ENCODE peak calls at places on chromosomes 5 and 9, in five cellular contexts. Q is HuH-7.5, E is H7, O is nephron progenitor cell, A is activated T-cell treated with anti-CD3 and anti-CD28 coated beads for 1 hour. X is an unnamed sample.

GRCh38 chr5:33854733-33855151 is 37.0 kb downstream of the ADAMTS12 start:
- DNase-seq in Q (peak), E (no peak), O (peak), A (no peak), X (peak)

GRCh38 chr5:72314571-72315172 is 5.4 kb downstream of the MRPS27 start:
- DNase-seq in Q (peak), E (peak), O (no peak), A (no peak), X (peak)

GRCh38 chr9:99326112-99326916 is 104.2 kb downstream of the SEC61B start:
- DNase-seq in Q (no peak), E (peak), O (no peak), A (no peak), X (peak)

GRCh38 chr9:102499468-102499867 is 495.7 kb upstream of the CYLC2 start:
- DNase-seq in Q (no peak), E (no peak), O (no peak), A (no peak), X (no peak)

GRCh38 chr9:84238652-84239051 is 101.9 kb downstream of the SLC28A3 start:
- DNase-seq in Q (no peak), E (no peak), O (no peak), A (no peak), X (no peak)

GRCh38 chr5:32709789-32710334 is 1.3 kb upstream of the NPR3 start:
- DNase-seq in Q (peak), E (peak), O (peak), A (no peak), X (peak)

GRCh38 chr5:1137567-1138444 is 25.9 kb upstream of the SLC12A7 start:
- DNase-seq in Q (no peak), E (no peak), O (no peak), A (no peak), X (no peak)

GRCh38 chr9:86767373-86767772 is 179.9 kb downstream of the GAS1 start:
- DNase-seq in Q (no peak), E (no peak), O (no peak), A (no peak), X (no peak)

GRCh38 chr9:34185778-34186551 is 7.1 kb downstream of the UBAP1 start:
- DNase-seq in Q (no peak), E (no peak), O (no peak), A (no peak), X (no peak)

GRCh38 chr5:119395080-119395836 is 39.4 kb downstream of the TNFAIP8 start:
- DNase-seq in Q (no peak), E (no peak), O (no peak), A (no peak), X (no peak)

GRCh38 chr5:112004867-112005532 is 248.0 kb upstream of the NREP start:
- DNase-seq in Q (no peak), E (no peak), O (no peak), A (no peak), X (no peak)

GRCh38 chr5:11981986-11982385 is 77.7 kb upstream of the CTNND2 start:
- DNase-seq in Q (no peak), E (no peak), O (no peak), A (no peak), X (no peak)

GRCh38 chr9:34592895-34593601 is 3.5 kb upstream of the CNTFR start:
- DNase-seq in Q (no peak), E (peak), O (peak), A (no peak), X (peak)

GRCh38 chr5:146334074-146334533 is 4.5 kb upstream of the POU4F3 start:
- DNase-seq in Q (no peak), E (peak), O (no peak), A (no peak), X (peak)

GRCh38 chr9:134371731-134372130 is 45.5 kb downstream of the RXRA start:
- DNase-seq in Q (no peak), E (no peak), O (no peak), A (no peak), X (no peak)

GRCh38 chr5:116880150-116880549 is 305.5 kb upstream of the SEMA6A start:
- DNase-seq in Q (no peak), E (no peak), O (no peak), A (no peak), X (no peak)

GRCh38 chr9:125435776-125436612 is 174.4 kb downstream of the GAPVD1 start:
- DNase-seq in Q (no peak), E (peak), O (no peak), A (no peak), X (no peak)

GRCh38 chr5:150402226-150402773 is 10.4 kb downstream of the CD74 start:
- DNase-seq in Q (no peak), E (peak), O (no peak), A (no peak), X (no peak)

GRCh38 chr9:37486616-37487544 is 1.1 kb downstream of the POLR1E start:
- DNase-seq in Q (peak), E (no peak), O (no peak), A (no peak), X (no peak)